ENCODE peak calls at places on chromosomes 11 and 22, in four cellular contexts. O is HCT116, V is HepG2, I is K562. F is an unnamed sample.

GRCh38 chr11:1310772-1311468 is 1.5 kb upstream of the TOLLIP start:
- DNase-seq in O (no peak), V (no peak), I (no peak), F (no peak)

GRCh38 chr11:9386901-9387300 is 2.4 kb downstream of the IPO7 start:
- DNase-seq in O (no peak), V (no peak), I (no peak), F (no peak)

GRCh38 chr22:36232715-36233401 is 6.5 kb downstream of the APOL2 start:
- DNase-seq in O (no peak), V (no peak), I (no peak), F (no peak)

GRCh38 chr22:46131151-46131587 is 19.2 kb upstream of the PPARA start:
- DNase-seq in O (no peak), V (no peak), I (peak; percentile 52), F (no peak)

GRCh38 chr22:30694171-30694637 is 470 bp upstream of the OSBP2 start:
- DNase-seq in O (peak; percentile 29), V (no peak), I (no peak), F (no peak)

GRCh38 chr11:100863080-100863581 is 176.0 kb downstream of the ARHGAP42 start:
- DNase-seq in O (no peak), V (no peak), I (peak; percentile 26), F (no peak)

GRCh38 chr11:68810164-68810563 is 31.6 kb downstream of the CPT1A start:
- DNase-seq in O (no peak), V (no peak), I (no peak), F (no peak)

GRCh38 chr22:43777204-43777671 is 34.9 kb downstream of the EFCAB6 start:
- DNase-seq in O (no peak), V (no peak), I (no peak), F (no peak)

GRCh38 chr11:2582958-2583604 is 116.7 kb downstream of the KCNQ1OT1 start:
- DNase-seq in O (no peak), V (no peak), I (no peak), F (no peak)

DNA sequence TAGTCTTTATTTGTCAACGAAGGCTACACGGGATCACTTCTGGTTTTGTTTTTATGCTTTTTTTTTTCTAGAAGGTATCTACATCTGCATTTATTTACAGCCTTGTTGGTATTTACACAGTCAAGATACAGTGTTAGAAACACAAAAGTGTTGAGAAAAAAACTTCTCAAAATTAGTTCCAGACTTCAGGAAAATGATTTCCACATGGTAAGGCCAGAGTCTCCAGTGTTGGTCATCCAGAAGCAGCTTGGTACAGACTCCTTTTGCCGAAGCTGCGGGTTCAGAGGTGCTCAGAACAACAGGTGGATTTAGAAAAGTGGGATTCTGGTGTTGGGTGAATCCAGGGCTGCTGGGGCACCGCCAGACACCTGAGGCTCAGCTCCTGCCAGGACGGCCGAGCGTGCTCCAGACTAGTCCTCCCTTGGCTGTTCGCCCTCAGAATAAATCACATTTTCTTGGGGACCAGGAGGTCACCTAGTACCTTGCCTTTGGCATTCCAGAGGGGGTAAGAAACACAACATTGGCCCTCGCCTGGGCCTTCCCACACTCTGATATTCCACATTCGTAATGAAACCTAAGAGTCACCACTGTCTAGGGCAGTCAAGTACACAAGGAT is 78.7 kb upstream of the NARS2 start:
- DNase-seq in O (no peak), V (no peak), I (no peak), F (no peak)
- TF ChIP-seq TCF7L2 in O (no peak), V (no peak), I (no peak), F (no peak)

GRCh38 chr11:33269822-33270221 is 12.6 kb downstream of the HIPK3 start:
- DNase-seq in O (no peak), V (no peak), I (no peak), F (no peak)

GRCh38 chr11:33272338-33273107 is 15.3 kb downstream of the HIPK3 start:
- DNase-seq in O (no peak), V (no peak), I (no peak), F (no peak)

GRCh38 chr11:33266418-33267215 is 9.4 kb downstream of the HIPK3 start:
- DNase-seq in O (no peak), V (peak; percentile 75), I (no peak), F (no peak)

GRCh38 chr11:33264926-33265325 is 7.7 kb downstream of the HIPK3 start:
- DNase-seq in O (no peak), V (no peak), I (no peak), F (no peak)

DNA sequence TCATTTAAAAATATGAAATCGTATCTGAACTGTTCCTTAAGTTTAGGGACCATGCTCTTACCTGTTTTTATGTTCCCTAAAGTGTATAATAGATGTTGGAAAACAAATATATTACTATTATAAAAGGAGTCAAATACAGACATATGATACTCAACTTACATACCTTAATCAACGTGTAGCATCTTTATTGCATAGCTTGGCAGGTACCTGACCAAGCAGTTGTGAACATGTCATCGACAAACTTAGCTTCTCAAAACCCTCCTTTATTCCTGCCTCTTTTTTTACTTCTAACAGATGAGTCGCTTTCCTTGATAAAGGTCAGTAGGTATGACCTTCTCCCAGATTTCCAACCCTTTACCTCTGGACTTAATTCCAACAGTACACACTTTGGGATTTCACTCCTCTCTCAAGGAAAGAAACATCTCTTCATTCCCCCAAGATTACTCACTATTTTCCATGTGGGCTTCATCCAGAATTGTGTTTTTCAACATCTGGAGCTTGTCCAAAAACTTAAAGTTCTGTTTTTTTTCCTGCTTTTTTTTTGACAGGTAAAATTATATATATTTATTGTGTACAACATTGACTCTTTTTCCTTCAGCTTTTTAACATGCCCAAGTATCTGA is 11.9 kb downstream of the HIPK3 start:
- DNase-seq in O (no peak), V (no peak), I (no peak), F (no peak)
- TF ChIP-seq TCF7L2 in O (no peak), V (no peak), I (no peak), F (no peak)

GRCh38 chr22:25334091-25334490 is 114.7 kb downstream of the CRYBB2 start:
- DNase-seq in O (peak; percentile 36), V (peak; percentile 49), I (peak; percentile 22), F (peak; percentile 10)
- TF ChIP-seq TCF7L2 in O (no peak), V (no peak), I (no peak), F (no peak)

DNA sequence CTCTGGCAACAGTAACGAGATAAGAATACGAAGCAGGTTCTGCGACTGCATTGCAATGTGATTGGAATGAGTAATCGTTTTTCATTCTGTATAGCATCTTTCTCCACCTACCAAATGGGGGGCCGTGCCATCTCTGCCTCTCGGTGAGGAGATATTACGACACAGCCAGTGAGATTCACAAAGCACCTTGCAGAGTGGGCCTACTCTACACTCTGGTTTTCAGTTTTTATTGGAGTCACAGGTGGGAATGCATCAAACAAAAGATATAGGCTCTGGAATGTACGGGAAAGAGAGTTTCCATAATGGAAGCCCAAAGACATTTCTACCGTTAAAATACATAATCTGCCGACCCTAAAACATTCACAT is 475 bp upstream of the RTN3 start:
- DNase-seq in O (no peak), V (no peak), I (no peak), F (no peak)
- TF ChIP-seq TCF7L2 in O (no peak), V (no peak), I (no peak), F (no peak)

DNA sequence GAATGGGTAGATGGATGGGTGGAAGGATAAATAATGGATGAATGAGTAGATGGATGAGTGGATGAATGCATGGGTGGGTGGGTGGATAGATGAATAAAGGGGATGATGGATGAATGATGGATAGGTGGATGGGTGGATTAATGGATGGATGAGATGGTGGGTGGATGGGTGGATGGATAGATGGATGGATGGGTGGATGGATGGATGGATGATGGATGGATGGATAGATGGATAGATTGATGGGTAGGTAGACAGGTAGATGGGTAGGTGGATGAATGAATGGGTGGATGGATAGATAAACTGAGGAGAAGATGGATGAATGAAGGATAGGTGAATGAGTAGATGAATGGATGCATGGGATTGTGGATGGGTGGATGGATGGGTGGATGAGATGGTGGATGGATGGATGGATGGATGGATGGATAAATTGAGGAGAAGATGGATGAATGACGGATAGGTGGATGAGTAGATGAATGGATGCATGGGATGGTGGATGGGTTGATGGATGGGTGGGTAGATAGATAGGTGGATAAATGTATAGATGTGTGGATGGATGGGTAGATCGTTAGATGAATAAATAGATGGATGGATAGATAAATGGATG is 331.3 kb downstream of the MN1 start:
- DNase-seq in O (no peak), V (no peak), I (no peak), F (no peak)
- TF ChIP-seq TCF7L2 in O (no peak), V (no peak), I (no peak), F (no peak)

DNA sequence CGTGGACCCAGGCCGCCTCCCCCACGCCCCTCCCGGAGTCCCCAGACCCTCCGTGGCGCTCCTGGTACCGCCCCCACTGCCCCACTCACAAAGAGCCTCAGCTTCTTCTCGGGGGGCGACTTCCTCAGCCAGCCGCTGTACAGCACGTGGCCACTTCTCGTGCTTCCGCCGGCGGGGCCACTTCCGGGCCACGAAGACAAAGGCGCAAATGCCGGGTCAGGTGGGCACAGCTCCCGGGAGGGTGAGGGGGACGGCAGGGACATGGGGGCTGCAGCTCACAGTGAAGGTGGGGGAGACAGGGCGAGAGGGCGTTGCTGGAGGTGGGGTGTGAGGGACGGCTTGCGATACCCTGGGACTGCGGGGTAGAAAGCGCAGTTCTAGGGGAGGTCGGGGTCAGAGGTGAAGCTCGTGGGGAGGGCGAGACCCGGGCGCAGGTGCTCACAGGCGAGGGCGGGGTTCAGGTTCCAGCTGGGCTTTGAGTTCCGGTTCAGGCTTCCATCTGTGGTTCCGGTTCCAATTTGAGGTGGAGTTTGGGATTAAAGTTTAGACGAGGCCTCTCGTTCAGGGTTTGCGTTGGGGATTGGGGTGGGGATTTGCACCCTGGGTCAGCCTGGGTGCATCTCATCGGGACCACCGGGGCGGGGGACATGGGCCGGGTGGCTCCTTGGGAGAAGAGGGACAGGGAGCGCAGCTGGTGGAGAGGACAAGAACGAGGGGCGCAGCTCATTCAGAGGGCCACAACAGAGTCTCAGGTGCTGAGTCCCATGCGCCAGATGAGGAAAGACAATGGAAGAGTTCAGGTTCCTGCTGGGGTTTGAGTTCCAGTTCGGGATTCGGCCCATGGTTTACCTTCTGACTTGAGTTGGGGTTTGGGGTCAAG is at the start of gene GAB4:
- DNase-seq in O (no peak), V (no peak), I (no peak), F (no peak)
- TF ChIP-seq TCF7L2 in O (no peak), V (no peak), I (no peak), F (no peak)

GRCh38 chr11:123672568-123672967 is 18.1 kb upstream of the SCN3B start:
- DNase-seq in O (no peak), V (no peak), I (no peak), F (no peak)
- TF ChIP-seq TCF7L2 in O (no peak), V (no peak), I (no peak), F (no peak)

GRCh38 chr11:20031155-20032001 is 128.9 kb downstream of the DBX1 start:
- DNase-seq in O (no peak), V (peak; percentile 87), I (no peak), F (no peak)
- TF ChIP-seq TCF7L2 in O (no peak), V (peak; percentile 89), I (peak; percentile 57), F (no peak)

GRCh38 chr22:49827307-49827852 is 293 bp downstream of the BRD1 start:
- DNase-seq in O (no peak), V (no peak), I (peak; percentile 74), F (no peak)
- TF ChIP-seq TCF7L2 in O (no peak), V (no peak), I (no peak), F (no peak)